ENCODE peak calls at places on chromosomes 12 and 14, in ten cellular contexts. One of them, this sample, is unnamed. For H3K4me1 and H3K9me3, the result is how much of the 10 kb centered on the place peaks cover.

GRCh38 chr12:26976687-26977086 is 37.5 kb downstream of the TM7SF3 start:
- DNase-seq in thyroid gland: no peak
- DNase-seq in neural progenitor cell: no peak
- DNase-seq in cardiac muscle cell: no peak
- DNase-seq in endodermal cell: no peak
- DNase-seq in endothelial cell of umbilical vein: no peak
- DNase-seq in OCI-LY7: no peak
- DNase-seq in pancreas: no peak
- DNase-seq in CD4-positive, alpha-beta memory T cell: no peak
- DNase-seq in lower lobe of right lung: no peak
- DNase-seq in this sample: no peak

GRCh38 chr14:91142214-91142668 is 28.4 kb downstream of the DGLUCY start:
- DNase-seq in thyroid gland: no peak
- DNase-seq in neural progenitor cell: no peak
- DNase-seq in cardiac muscle cell: no peak
- DNase-seq in endodermal cell: no peak
- DNase-seq in endothelial cell of umbilical vein: no peak
- DNase-seq in OCI-LY7: peak
- DNase-seq in pancreas: no peak
- DNase-seq in CD4-positive, alpha-beta memory T cell: peak
- DNase-seq in lower lobe of right lung: no peak
- DNase-seq in this sample: no peak

GRCh38 chr12:121668750-121669524 is 517 bp downstream of the MORN3 start:
- DNase-seq in thyroid gland: peak
- DNase-seq in neural progenitor cell: peak
- DNase-seq in cardiac muscle cell: peak
- DNase-seq in endodermal cell: peak
- DNase-seq in endothelial cell of umbilical vein: peak
- DNase-seq in OCI-LY7: peak
- DNase-seq in pancreas: no peak
- DNase-seq in CD4-positive, alpha-beta memory T cell: peak
- DNase-seq in lower lobe of right lung: no peak
- DNase-seq in this sample: no peak

GRCh38 chr14:80491131-80491530 is 279.8 kb upstream of the DIO2 start:
- DNase-seq in thyroid gland: peak
- DNase-seq in neural progenitor cell: no peak
- DNase-seq in cardiac muscle cell: peak
- DNase-seq in endodermal cell: peak
- DNase-seq in endothelial cell of umbilical vein: peak
- DNase-seq in OCI-LY7: peak
- DNase-seq in pancreas: no peak
- DNase-seq in CD4-positive, alpha-beta memory T cell: no peak
- DNase-seq in lower lobe of right lung: no peak
- DNase-seq in this sample: no peak

GRCh38 chr14:103862393-103862782 is 15.0 kb upstream of the PPP1R13B start:
- DNase-seq in thyroid gland: no peak
- DNase-seq in neural progenitor cell: no peak
- DNase-seq in cardiac muscle cell: no peak
- DNase-seq in endodermal cell: no peak
- DNase-seq in endothelial cell of umbilical vein: no peak
- DNase-seq in OCI-LY7: no peak
- DNase-seq in pancreas: no peak
- DNase-seq in CD4-positive, alpha-beta memory T cell: no peak
- DNase-seq in lower lobe of right lung: peak
- DNase-seq in this sample: no peak

GRCh38 chr12:12608557-12608957 is 3.1 kb upstream of the CREBL2 start:
- DNase-seq in thyroid gland: no peak
- DNase-seq in neural progenitor cell: no peak
- DNase-seq in cardiac muscle cell: peak
- DNase-seq in endodermal cell: no peak
- DNase-seq in endothelial cell of umbilical vein: no peak
- DNase-seq in OCI-LY7: peak
- DNase-seq in pancreas: no peak
- DNase-seq in CD4-positive, alpha-beta memory T cell: no peak
- DNase-seq in lower lobe of right lung: no peak
- DNase-seq in this sample: peak

GRCh38 chr14:93044601-93045000 is 71.1 kb downstream of the ITPK1 start:
- DNase-seq in thyroid gland: no peak
- DNase-seq in neural progenitor cell: no peak
- DNase-seq in cardiac muscle cell: no peak
- DNase-seq in endodermal cell: no peak
- DNase-seq in endothelial cell of umbilical vein: no peak
- DNase-seq in OCI-LY7: no peak
- DNase-seq in pancreas: no peak
- DNase-seq in CD4-positive, alpha-beta memory T cell: no peak
- DNase-seq in lower lobe of right lung: peak
- DNase-seq in this sample: no peak

GRCh38 chr14:99320621-99321235 is 48.7 kb upstream of the BCL11B start:
- DNase-seq in thyroid gland: no peak
- DNase-seq in neural progenitor cell: no peak
- DNase-seq in cardiac muscle cell: no peak
- DNase-seq in endodermal cell: peak
- DNase-seq in endothelial cell of umbilical vein: no peak
- DNase-seq in OCI-LY7: no peak
- DNase-seq in pancreas: no peak
- DNase-seq in CD4-positive, alpha-beta memory T cell: no peak
- DNase-seq in lower lobe of right lung: no peak
- DNase-seq in this sample: no peak

GRCh38 chr12:81170072-81170471 is 92.2 kb downstream of the ACSS3 start:
- DNase-seq in thyroid gland: no peak
- DNase-seq in neural progenitor cell: no peak
- DNase-seq in cardiac muscle cell: peak
- DNase-seq in endodermal cell: no peak
- DNase-seq in endothelial cell of umbilical vein: no peak
- DNase-seq in OCI-LY7: no peak
- DNase-seq in pancreas: no peak
- DNase-seq in CD4-positive, alpha-beta memory T cell: no peak
- DNase-seq in lower lobe of right lung: no peak
- DNase-seq in this sample: no peak

GRCh38 chr14:30849354-30849753 is 25.0 kb upstream of the COCH start:
- DNase-seq in thyroid gland: no peak
- DNase-seq in neural progenitor cell: no peak
- DNase-seq in cardiac muscle cell: no peak
- DNase-seq in endodermal cell: no peak
- DNase-seq in endothelial cell of umbilical vein: no peak
- DNase-seq in OCI-LY7: no peak
- DNase-seq in pancreas: no peak
- DNase-seq in CD4-positive, alpha-beta memory T cell: no peak
- DNase-seq in lower lobe of right lung: no peak
- DNase-seq in this sample: no peak

GRCh38 chr12:115920395-115921183 is 356.9 kb downstream of the MED13L start:
- DNase-seq in thyroid gland: no peak
- DNase-seq in neural progenitor cell: no peak
- DNase-seq in cardiac muscle cell: no peak
- DNase-seq in endodermal cell: no peak
- DNase-seq in endothelial cell of umbilical vein: no peak
- DNase-seq in OCI-LY7: no peak
- DNase-seq in pancreas: no peak
- DNase-seq in CD4-positive, alpha-beta memory T cell: no peak
- DNase-seq in lower lobe of right lung: no peak
- DNase-seq in this sample: no peak

GRCh38 chr12:109387425-109388166 is 39.9 kb downstream of the MYO1H start:
- DNase-seq in thyroid gland: no peak
- DNase-seq in neural progenitor cell: peak
- DNase-seq in cardiac muscle cell: peak
- DNase-seq in endodermal cell: peak
- DNase-seq in endothelial cell of umbilical vein: peak
- DNase-seq in OCI-LY7: peak
- DNase-seq in pancreas: no peak
- DNase-seq in CD4-positive, alpha-beta memory T cell: no peak
- DNase-seq in lower lobe of right lung: no peak
- DNase-seq in this sample: peak

GRCh38 chr14:90815817-90816662 is at the start of gene TTC7B:
- DNase-seq in thyroid gland: peak
- DNase-seq in neural progenitor cell: peak
- DNase-seq in cardiac muscle cell: peak
- DNase-seq in endodermal cell: peak
- DNase-seq in endothelial cell of umbilical vein: no peak
- DNase-seq in OCI-LY7: peak
- DNase-seq in pancreas: peak
- DNase-seq in CD4-positive, alpha-beta memory T cell: no peak
- DNase-seq in lower lobe of right lung: peak
- DNase-seq in this sample: peak

DNA sequence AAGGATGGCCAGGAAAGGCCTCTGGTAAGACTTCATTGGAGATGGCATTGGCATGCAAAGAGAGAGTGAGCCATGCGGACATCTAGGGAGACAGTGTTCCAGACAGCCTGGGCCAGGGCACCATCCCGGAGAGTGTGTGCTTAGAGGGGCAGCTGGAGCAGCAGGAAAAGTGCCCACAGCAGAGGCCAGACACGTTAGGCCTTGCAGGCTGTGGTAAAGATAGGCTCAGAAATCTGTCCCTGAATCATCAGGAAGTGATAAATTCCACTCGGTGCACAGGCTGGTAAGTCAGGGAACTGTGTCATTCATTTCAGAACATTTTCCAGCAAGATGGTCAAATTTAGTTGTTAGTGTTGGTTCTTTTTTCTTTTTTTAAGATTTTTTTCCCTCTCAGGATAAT is 8.8 kb downstream of the GALNT16 start:
- DNase-seq in thyroid gland: no peak
- DNase-seq in neural progenitor cell: no peak
- DNase-seq in cardiac muscle cell: peak
- DNase-seq in endodermal cell: no peak
- DNase-seq in endothelial cell of umbilical vein: peak
- DNase-seq in OCI-LY7: no peak
- DNase-seq in pancreas: no peak
- DNase-seq in CD4-positive, alpha-beta memory T cell: no peak
- DNase-seq in lower lobe of right lung: no peak
- DNase-seq in this sample: no peak
- H3K4me1 ChIP-seq in thyroid gland: under half
- H3K4me1 ChIP-seq in neural progenitor cell: under half
- H3K4me1 ChIP-seq in cardiac muscle cell: under half
- H3K4me1 ChIP-seq in endodermal cell: under half
- H3K4me1 ChIP-seq in endothelial cell of umbilical vein: under half
- H3K4me1 ChIP-seq in OCI-LY7: under half
- H3K4me1 ChIP-seq in pancreas: under half
- H3K4me1 ChIP-seq in CD4-positive, alpha-beta memory T cell: under half
- H3K4me1 ChIP-seq in lower lobe of right lung: under half
- H3K4me1 ChIP-seq in this sample: under half

GRCh38 chr12:63149884-63150254 is 1.1 kb downstream of the AVPR1A start:
- DNase-seq in thyroid gland: peak
- DNase-seq in neural progenitor cell: peak
- DNase-seq in cardiac muscle cell: no peak
- DNase-seq in endodermal cell: no peak
- DNase-seq in endothelial cell of umbilical vein: no peak
- DNase-seq in OCI-LY7: no peak
- DNase-seq in pancreas: no peak
- DNase-seq in CD4-positive, alpha-beta memory T cell: no peak
- DNase-seq in lower lobe of right lung: no peak
- DNase-seq in this sample: no peak
- H3K4me3 ChIP-seq in thyroid gland: peak
- H3K4me3 ChIP-seq in neural progenitor cell: peak
- H3K4me3 ChIP-seq in cardiac muscle cell: no peak
- H3K4me3 ChIP-seq in endodermal cell: no peak
- H3K4me3 ChIP-seq in endothelial cell of umbilical vein: no peak
- H3K4me3 ChIP-seq in OCI-LY7: no peak
- H3K4me3 ChIP-seq in pancreas: peak
- H3K4me3 ChIP-seq in CD4-positive, alpha-beta memory T cell: no peak
- H3K4me3 ChIP-seq in lower lobe of right lung: peak
- H3K4me3 ChIP-seq in this sample: no peak

GRCh38 chr14:36521598-36522345 is 1.7 kb upstream of the NKX2-1 start:
- DNase-seq in thyroid gland: peak
- DNase-seq in neural progenitor cell: peak
- DNase-seq in cardiac muscle cell: no peak
- DNase-seq in endodermal cell: peak
- DNase-seq in endothelial cell of umbilical vein: no peak
- DNase-seq in OCI-LY7: no peak
- DNase-seq in pancreas: no peak
- DNase-seq in CD4-positive, alpha-beta memory T cell: no peak
- DNase-seq in lower lobe of right lung: peak
- DNase-seq in this sample: no peak
- H3K9me3 ChIP-seq in thyroid gland: under half
- H3K9me3 ChIP-seq in neural progenitor cell: under half
- H3K9me3 ChIP-seq in cardiac muscle cell: under half
- H3K9me3 ChIP-seq in endodermal cell: under half
- H3K9me3 ChIP-seq in endothelial cell of umbilical vein: under half
- H3K9me3 ChIP-seq in OCI-LY7: under half
- H3K9me3 ChIP-seq in pancreas: under half
- H3K9me3 ChIP-seq in CD4-positive, alpha-beta memory T cell: under half
- H3K9me3 ChIP-seq in lower lobe of right lung: under half
- H3K9me3 ChIP-seq in this sample: under half

GRCh38 chr12:56676851-56677601 is 11.1 kb downstream of the PTGES3 start:
- DNase-seq in thyroid gland: no peak
- DNase-seq in neural progenitor cell: no peak
- DNase-seq in cardiac muscle cell: no peak
- DNase-seq in endodermal cell: peak
- DNase-seq in endothelial cell of umbilical vein: no peak
- DNase-seq in OCI-LY7: no peak
- DNase-seq in pancreas: no peak
- DNase-seq in CD4-positive, alpha-beta memory T cell: peak
- DNase-seq in lower lobe of right lung: no peak
- DNase-seq in this sample: no peak

GRCh38 chr12:56682323-56682722 is 5.8 kb downstream of the PTGES3 start:
- DNase-seq in thyroid gland: no peak
- DNase-seq in neural progenitor cell: no peak
- DNase-seq in cardiac muscle cell: no peak
- DNase-seq in endodermal cell: peak
- DNase-seq in endothelial cell of umbilical vein: no peak
- DNase-seq in OCI-LY7: no peak
- DNase-seq in pancreas: no peak
- DNase-seq in CD4-positive, alpha-beta memory T cell: no peak
- DNase-seq in lower lobe of right lung: no peak
- DNase-seq in this sample: peak

GRCh38 chr12:56678852-56679251 is 9.2 kb downstream of the PTGES3 start:
- DNase-seq in thyroid gland: no peak
- DNase-seq in neural progenitor cell: no peak
- DNase-seq in cardiac muscle cell: no peak
- DNase-seq in endodermal cell: peak
- DNase-seq in endothelial cell of umbilical vein: no peak
- DNase-seq in OCI-LY7: no peak
- DNase-seq in pancreas: no peak
- DNase-seq in CD4-positive, alpha-beta memory T cell: no peak
- DNase-seq in lower lobe of right lung: no peak
- DNase-seq in this sample: no peak

GRCh38 chr12:56679834-56680575 is 8.1 kb downstream of the PTGES3 start:
- DNase-seq in thyroid gland: no peak
- DNase-seq in neural progenitor cell: no peak
- DNase-seq in cardiac muscle cell: no peak
- DNase-seq in endodermal cell: peak
- DNase-seq in endothelial cell of umbilical vein: no peak
- DNase-seq in OCI-LY7: no peak
- DNase-seq in pancreas: no peak
- DNase-seq in CD4-positive, alpha-beta memory T cell: no peak
- DNase-seq in lower lobe of right lung: no peak
- DNase-seq in this sample: no peak

DNA sequence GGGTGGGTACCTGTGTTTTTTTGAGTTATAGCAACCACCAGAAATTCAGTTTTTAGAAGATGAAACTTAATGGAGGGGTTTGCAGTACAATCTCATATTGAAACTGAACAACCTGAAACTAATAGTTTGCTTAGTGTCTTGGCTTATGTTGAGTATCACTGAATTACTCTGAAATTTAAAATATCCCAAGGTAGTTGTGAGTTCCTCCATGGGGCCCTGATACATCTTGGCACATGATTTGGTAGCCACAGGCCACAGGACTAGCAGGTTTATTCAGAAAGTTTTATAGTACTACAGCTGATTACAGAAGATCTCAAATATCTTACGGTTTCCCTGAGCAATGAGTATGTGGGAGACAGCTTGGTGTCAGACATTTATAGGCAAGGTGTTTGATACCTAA is 10.4 kb downstream of the PTGES3 start:
- DNase-seq in thyroid gland: no peak
- DNase-seq in neural progenitor cell: no peak
- DNase-seq in cardiac muscle cell: no peak
- DNase-seq in endodermal cell: peak
- DNase-seq in endothelial cell of umbilical vein: no peak
- DNase-seq in OCI-LY7: no peak
- DNase-seq in pancreas: no peak
- DNase-seq in CD4-positive, alpha-beta memory T cell: no peak
- DNase-seq in lower lobe of right lung: no peak
- DNase-seq in this sample: no peak
- H3K4me1 ChIP-seq in thyroid gland: under half
- H3K4me1 ChIP-seq in neural progenitor cell: under half
- H3K4me1 ChIP-seq in cardiac muscle cell: under half
- H3K4me1 ChIP-seq in endodermal cell: under half
- H3K4me1 ChIP-seq in endothelial cell of umbilical vein: under half
- H3K4me1 ChIP-seq in OCI-LY7: under half
- H3K4me1 ChIP-seq in pancreas: under half
- H3K4me1 ChIP-seq in CD4-positive, alpha-beta memory T cell: half or more
- H3K4me1 ChIP-seq in lower lobe of right lung: under half
- H3K4me1 ChIP-seq in this sample: under half

This sample was measured in HAP-1.